ENCODE peak calls at places on chromosome 20, in six cellular contexts. One of them, this sample, is unnamed.

GRCh38 chr20:45067558-45067957 is 33.4 kb downstream of the KCNS1 start:
- DNase-seq in spleen: no peak
- DNase-seq in fibroblast of pulmonary artery: peak
- DNase-seq in heart right ventricle: no peak
- DNase-seq in Calu3: no peak
- DNase-seq in CD8-positive, alpha-beta T cell: no peak
- DNase-seq in this sample: no peak

GRCh38 chr20:13638162-13638495 is 603 bp downstream of the TASP1 start:
- DNase-seq in Calu3: no peak
- DNase-seq in spleen: no peak
- DNase-seq in heart right ventricle: no peak
- DNase-seq in CD8-positive, alpha-beta T cell: no peak
- DNase-seq in fibroblast of pulmonary artery: no peak
- DNase-seq in this sample: no peak

GRCh38 chr20:14765370-14765701 is 427.9 kb upstream of the FLRT3 start:
- DNase-seq in fibroblast of pulmonary artery: no peak
- DNase-seq in spleen: no peak
- DNase-seq in heart right ventricle: no peak
- DNase-seq in CD8-positive, alpha-beta T cell: no peak
- DNase-seq in Calu3: no peak
- DNase-seq in this sample: no peak

GRCh38 chr20:2178328-2179232 is 77.0 kb downstream of the STK35 start:
- DNase-seq in spleen: no peak
- DNase-seq in Calu3: no peak
- DNase-seq in heart right ventricle: no peak
- DNase-seq in CD8-positive, alpha-beta T cell: no peak
- DNase-seq in fibroblast of pulmonary artery: peak
- DNase-seq in this sample: no peak

GRCh38 chr20:24064915-24065314 is 76.3 kb upstream of the GGTLC1 start:
- DNase-seq in spleen: no peak
- DNase-seq in Calu3: no peak
- DNase-seq in CD8-positive, alpha-beta T cell: no peak
- DNase-seq in fibroblast of pulmonary artery: no peak
- DNase-seq in heart right ventricle: no peak
- DNase-seq in this sample: no peak

GRCh38 chr20:25014816-25015215 is 22.3 kb upstream of the APMAP start:
- DNase-seq in heart right ventricle: no peak
- DNase-seq in Calu3: no peak
- DNase-seq in CD8-positive, alpha-beta T cell: no peak
- DNase-seq in fibroblast of pulmonary artery: no peak
- DNase-seq in spleen: peak
- DNase-seq in this sample: no peak

GRCh38 chr20:37867289-37868195 is 35.4 kb upstream of the VSTM2L start:
- DNase-seq in CD8-positive, alpha-beta T cell: no peak
- DNase-seq in Calu3: no peak
- DNase-seq in fibroblast of pulmonary artery: peak
- DNase-seq in heart right ventricle: no peak
- DNase-seq in spleen: peak
- DNase-seq in this sample: no peak

GRCh38 chr20:36359668-36360406 is 53.7 kb downstream of the DLGAP4 start:
- DNase-seq in heart right ventricle: no peak
- DNase-seq in Calu3: no peak
- DNase-seq in spleen: no peak
- DNase-seq in fibroblast of pulmonary artery: no peak
- DNase-seq in CD8-positive, alpha-beta T cell: no peak
- DNase-seq in this sample: no peak

GRCh38 chr20:58138395-58138794 is 90.1 kb downstream of the ANKRD60 start:
- DNase-seq in Calu3: no peak
- DNase-seq in CD8-positive, alpha-beta T cell: no peak
- DNase-seq in spleen: peak
- DNase-seq in fibroblast of pulmonary artery: no peak
- DNase-seq in heart right ventricle: no peak
- DNase-seq in this sample: no peak

GRCh38 chr20:37325206-37325605 is 20.7 kb upstream of the SRC start:
- DNase-seq in heart right ventricle: no peak
- DNase-seq in Calu3: no peak
- DNase-seq in fibroblast of pulmonary artery: no peak
- DNase-seq in CD8-positive, alpha-beta T cell: no peak
- DNase-seq in spleen: peak
- DNase-seq in this sample: no peak

GRCh38 chr20:43750774-43751166 is 24.0 kb upstream of the GTSF1L start:
- DNase-seq in heart right ventricle: no peak
- DNase-seq in Calu3: no peak
- DNase-seq in spleen: no peak
- DNase-seq in fibroblast of pulmonary artery: no peak
- DNase-seq in CD8-positive, alpha-beta T cell: no peak
- DNase-seq in this sample: no peak

GRCh38 chr20:51760905-51761544 is 7.2 kb downstream of the ATP9A start:
- DNase-seq in Calu3: peak
- DNase-seq in heart right ventricle: no peak
- DNase-seq in CD8-positive, alpha-beta T cell: no peak
- DNase-seq in fibroblast of pulmonary artery: peak
- DNase-seq in spleen: no peak
- DNase-seq in this sample: no peak

GRCh38 chr20:42112161-42112560 is 494.0 kb upstream of the CHD6 start:
- DNase-seq in CD8-positive, alpha-beta T cell: no peak
- DNase-seq in Calu3: no peak
- DNase-seq in heart right ventricle: no peak
- DNase-seq in fibroblast of pulmonary artery: no peak
- DNase-seq in spleen: no peak
- DNase-seq in this sample: no peak

GRCh38 chr20:23419995-23420901 is 1.0 kb downstream of the NAPB start:
- DNase-seq in fibroblast of pulmonary artery: peak
- DNase-seq in CD8-positive, alpha-beta T cell: no peak
- DNase-seq in spleen: peak
- DNase-seq in Calu3: peak
- DNase-seq in heart right ventricle: peak
- DNase-seq in this sample: peak

GRCh38 chr20:21102691-21103311 is 3.4 kb downstream of the LINC00237 start:
- DNase-seq in Calu3: no peak
- DNase-seq in fibroblast of pulmonary artery: peak
- DNase-seq in heart right ventricle: peak
- DNase-seq in spleen: peak
- DNase-seq in CD8-positive, alpha-beta T cell: no peak
- DNase-seq in this sample: peak

GRCh38 chr20:44706371-44707258 is 8.6 kb upstream of the CCN5 start:
- DNase-seq in spleen: no peak
- DNase-seq in heart right ventricle: no peak
- DNase-seq in fibroblast of pulmonary artery: peak
- DNase-seq in Calu3: no peak
- DNase-seq in CD8-positive, alpha-beta T cell: no peak
- DNase-seq in this sample: no peak

GRCh38 chr20:19975901-19976300 is 41.3 kb upstream of the NAA20 start:
- DNase-seq in heart right ventricle: no peak
- DNase-seq in fibroblast of pulmonary artery: peak
- DNase-seq in Calu3: no peak
- DNase-seq in spleen: no peak
- DNase-seq in CD8-positive, alpha-beta T cell: no peak
- DNase-seq in this sample: no peak

GRCh38 chr20:25139061-25139705 is 56.3 kb upstream of the ENTPD6 start:
- DNase-seq in heart right ventricle: no peak
- DNase-seq in CD8-positive, alpha-beta T cell: no peak
- DNase-seq in spleen: no peak
- DNase-seq in fibroblast of pulmonary artery: no peak
- DNase-seq in Calu3: peak
- DNase-seq in this sample: no peak

GRCh38 chr20:33119725-33120720 is 40.6 kb downstream of the BPIFB4 start:
- DNase-seq in fibroblast of pulmonary artery: no peak
- DNase-seq in heart right ventricle: no peak
- DNase-seq in spleen: no peak
- DNase-seq in Calu3: no peak
- DNase-seq in CD8-positive, alpha-beta T cell: no peak
- DNase-seq in this sample: peak

GRCh38 chr20:51763965-51764602 is 4.1 kb downstream of the ATP9A start:
- DNase-seq in Calu3: no peak
- DNase-seq in fibroblast of pulmonary artery: peak
- DNase-seq in spleen: no peak
- DNase-seq in heart right ventricle: no peak
- DNase-seq in CD8-positive, alpha-beta T cell: no peak
- DNase-seq in this sample: no peak

GRCh38 chr20:8267009-8267408 is 134.9 kb downstream of the PLCB1 start:
- DNase-seq in fibroblast of pulmonary artery: no peak
- DNase-seq in spleen: no peak
- DNase-seq in Calu3: no peak
- DNase-seq in heart right ventricle: no peak
- DNase-seq in CD8-positive, alpha-beta T cell: no peak
- DNase-seq in this sample: no peak

GRCh38 chr20:21339499-21339898 is 36.4 kb downstream of the XRN2 start:
- DNase-seq in heart right ventricle: no peak
- DNase-seq in fibroblast of pulmonary artery: peak
- DNase-seq in CD8-positive, alpha-beta T cell: no peak
- DNase-seq in spleen: no peak
- DNase-seq in Calu3: no peak
- DNase-seq in this sample: no peak

GRCh38 chr20:17659801-17660200 is 22.2 kb downstream of the RRBP1 start:
- DNase-seq in CD8-positive, alpha-beta T cell: no peak
- DNase-seq in fibroblast of pulmonary artery: no peak
- DNase-seq in Calu3: no peak
- DNase-seq in spleen: peak
- DNase-seq in heart right ventricle: no peak
- DNase-seq in this sample: no peak
- TF ChIP-seq CTCF in CD8-positive, alpha-beta T cell: no peak
- TF ChIP-seq CTCF in fibroblast of pulmonary artery: peak
- TF ChIP-seq CTCF in Calu3: no peak
- TF ChIP-seq CTCF in spleen: no peak
- TF ChIP-seq CTCF in heart right ventricle: no peak
- TF ChIP-seq CTCF in this sample: no peak

DNA sequence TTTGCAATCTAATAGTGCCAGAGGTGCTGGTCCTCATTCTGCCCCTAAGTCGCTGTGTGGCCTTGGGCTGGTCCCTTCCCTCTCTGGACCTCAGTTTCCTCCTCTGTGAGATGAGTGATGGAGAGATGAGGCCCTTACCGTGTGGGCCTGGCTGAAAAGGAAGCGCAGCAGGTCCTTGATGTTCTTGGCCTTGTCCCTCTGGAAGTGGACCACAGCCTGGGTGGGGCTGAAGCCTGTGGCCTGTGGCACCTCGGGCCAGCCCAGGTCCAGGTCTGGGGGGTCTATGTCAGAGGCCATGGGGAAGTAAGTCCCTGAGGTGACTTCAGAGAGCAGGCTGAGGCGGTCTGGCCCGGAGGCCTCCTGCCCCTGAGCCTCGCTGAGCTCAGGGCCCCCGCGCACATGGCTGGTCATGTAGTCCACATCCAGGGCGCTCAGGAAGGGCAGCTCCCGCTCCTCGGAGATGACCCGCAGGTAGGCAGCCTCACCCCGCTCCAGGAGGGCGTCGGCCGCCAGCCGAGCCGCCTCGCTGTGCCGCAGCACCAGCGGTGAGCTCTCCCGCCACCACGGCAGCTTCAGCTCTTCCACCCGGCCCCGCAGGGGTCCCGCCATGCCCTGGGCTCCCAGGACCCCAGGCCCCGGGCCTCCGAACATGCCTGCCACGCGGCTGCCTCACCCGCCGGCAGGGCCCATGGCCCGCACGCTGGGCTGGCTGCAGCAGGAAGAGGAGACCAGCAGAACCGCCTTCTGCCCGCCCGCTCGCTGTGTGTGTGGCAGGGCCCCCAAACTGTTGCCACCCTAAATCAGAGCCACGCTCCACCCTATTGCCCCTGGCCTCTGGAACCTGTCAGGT is at the start of gene FAM83C:
- DNase-seq in heart right ventricle: no peak
- DNase-seq in spleen: no peak
- DNase-seq in Calu3: no peak
- DNase-seq in fibroblast of pulmonary artery: no peak
- DNase-seq in CD8-positive, alpha-beta T cell: no peak
- DNase-seq in this sample: no peak
- TF ChIP-seq CTCF in heart right ventricle: no peak
- TF ChIP-seq CTCF in spleen: no peak
- TF ChIP-seq CTCF in Calu3: no peak
- TF ChIP-seq CTCF in fibroblast of pulmonary artery: no peak
- TF ChIP-seq CTCF in CD8-positive, alpha-beta T cell: no peak
- TF ChIP-seq CTCF in this sample: no peak

GRCh38 chr20:31341470-31341869 is 26.9 kb upstream of the DEFB118 start:
- DNase-seq in fibroblast of pulmonary artery: no peak
- DNase-seq in CD8-positive, alpha-beta T cell: no peak
- DNase-seq in spleen: no peak
- DNase-seq in heart right ventricle: no peak
- DNase-seq in Calu3: no peak
- DNase-seq in this sample: no peak
- TF ChIP-seq CTCF in fibroblast of pulmonary artery: no peak
- TF ChIP-seq CTCF in CD8-positive, alpha-beta T cell: no peak
- TF ChIP-seq CTCF in spleen: no peak
- TF ChIP-seq CTCF in heart right ventricle: no peak
- TF ChIP-seq CTCF in Calu3: no peak
- TF ChIP-seq CTCF in this sample: no peak

GRCh38 chr20:4667836-4668235 is 53.9 kb upstream of the PRND start:
- DNase-seq in spleen: no peak
- DNase-seq in Calu3: no peak
- DNase-seq in fibroblast of pulmonary artery: no peak
- DNase-seq in CD8-positive, alpha-beta T cell: no peak
- DNase-seq in heart right ventricle: no peak
- DNase-seq in this sample: no peak
- TF ChIP-seq CTCF in spleen: no peak
- TF ChIP-seq CTCF in Calu3: no peak
- TF ChIP-seq CTCF in fibroblast of pulmonary artery: no peak
- TF ChIP-seq CTCF in CD8-positive, alpha-beta T cell: no peak
- TF ChIP-seq CTCF in heart right ventricle: no peak
- TF ChIP-seq CTCF in this sample: no peak

GRCh38 chr20:54056762-54057639 is 13.4 kb downstream of the BCAS1 start:
- DNase-seq in CD8-positive, alpha-beta T cell: no peak
- DNase-seq in fibroblast of pulmonary artery: no peak
- DNase-seq in spleen: no peak
- DNase-seq in heart right ventricle: no peak
- DNase-seq in Calu3: no peak
- DNase-seq in this sample: no peak
- TF ChIP-seq CTCF in CD8-positive, alpha-beta T cell: no peak
- TF ChIP-seq CTCF in fibroblast of pulmonary artery: no peak
- TF ChIP-seq CTCF in spleen: no peak
- TF ChIP-seq CTCF in heart right ventricle: no peak
- TF ChIP-seq CTCF in Calu3: no peak
- TF ChIP-seq CTCF in this sample: no peak

GRCh38 chr20:47509104-47509661 is 7.5 kb downstream of the NCOA3 start:
- DNase-seq in fibroblast of pulmonary artery: no peak
- DNase-seq in CD8-positive, alpha-beta T cell: no peak
- DNase-seq in Calu3: no peak
- DNase-seq in spleen: no peak
- DNase-seq in heart right ventricle: no peak
- DNase-seq in this sample: no peak
- TF ChIP-seq CTCF in fibroblast of pulmonary artery: no peak
- TF ChIP-seq CTCF in CD8-positive, alpha-beta T cell: no peak
- TF ChIP-seq CTCF in Calu3: no peak
- TF ChIP-seq CTCF in spleen: no peak
- TF ChIP-seq CTCF in heart right ventricle: no peak
- TF ChIP-seq CTCF in this sample: no peak